ENCODE peak calls at places on chromosomes 3 and 15, in five cellular contexts. S is A549, C is left ventricle myocardium inferior, P is NT2/D1, M is NAMALWA. F is an unnamed sample.

GRCh38 chr3:133492159-133492860 is 81.2 kb upstream of the CDV3 start:
- DNase-seq in S (no peak), C (no peak), P (no peak), M (peak; percentile 75), F (no peak)

GRCh38 chr3:39260957-39261356 is 18.9 kb downstream of the CX3CR1 start:
- DNase-seq in S (peak; percentile 75), C (peak; percentile 84), P (no peak), M (peak; percentile 83), F (peak; percentile 67)

GRCh38 chr3:10933958-10934481 is 58.5 kb upstream of the SLC6A1 start:
- DNase-seq in S (peak; percentile 49), C (no peak), P (no peak), M (no peak), F (no peak)

GRCh38 chr15:57477736-57478522 is 101.6 kb downstream of the CGNL1 start:
- DNase-seq in S (no peak), C (no peak), P (peak; percentile 25), M (no peak), F (no peak)

GRCh38 chr3:167166594-167167253 is 213.4 kb downstream of the ZBBX start:
- DNase-seq in S (no peak), C (peak; percentile 56), P (peak; percentile 32), M (no peak), F (no peak)

GRCh38 chr3:55246016-55246415 is 241.1 kb downstream of the WNT5A start:
- DNase-seq in S (no peak), C (no peak), P (no peak), M (no peak), F (peak; percentile 33)

GRCh38 chr3:61562810-61563613 is 1.6 kb downstream of the PTPRG start:
- DNase-seq in S (peak; percentile 7), C (peak; percentile 45), P (no peak), M (no peak), F (no peak)

GRCh38 chr3:133610031-133610430 is 36.5 kb downstream of the CDV3 start:
- DNase-seq in S (no peak), C (no peak), P (no peak), M (no peak), F (no peak)

GRCh38 chr3:16801223-16801622 is 83.5 kb upstream of the PLCL2 start:
- DNase-seq in S (no peak), C (no peak), P (no peak), M (peak; percentile 81), F (no peak)

GRCh38 chr15:45634442-45635190 is at the start of gene SQOR:
- DNase-seq in S (peak; percentile 61), C (peak; percentile 85), P (no peak), M (peak; percentile 47), F (no peak)

GRCh38 chr3:38163117-38163870 is 2.0 kb upstream of the OXSR1 start:
- DNase-seq in S (peak; percentile 40), C (no peak), P (no peak), M (peak; percentile 74), F (no peak)

GRCh38 chr15:64162478-64162868 is 349 bp downstream of the PPIB start:
- DNase-seq in S (peak; percentile 46), C (no peak), P (no peak), M (no peak), F (no peak)

GRCh38 chr3:181403876-181404660 is 307.7 kb upstream of the SOX2 start:
- DNase-seq in S (no peak), C (no peak), P (no peak), M (no peak), F (no peak)

GRCh38 chr3:66592927-66593625 is 92.3 kb upstream of the LRIG1 start:
- DNase-seq in S (no peak), C (no peak), P (no peak), M (no peak), F (no peak)

GRCh38 chr3:11452988-11453847 is 181.0 kb downstream of the ATG7 start:
- DNase-seq in S (no peak), C (no peak), P (no peak), M (no peak), F (peak; percentile 81)

GRCh38 chr15:48096813-48097212 is 24.0 kb upstream of the SLC24A5 start:
- DNase-seq in S (no peak), C (no peak), P (no peak), M (no peak), F (peak; percentile 76)

GRCh38 chr15:52786436-52787122 is 3.6 kb downstream of the ONECUT1 start:
- DNase-seq in S (no peak), C (no peak), P (no peak), M (no peak), F (no peak)